ENCODE peak calls at places on chromosomes 11 and 22, in nine cellular contexts. A is activated CD4-positive, alpha-beta memory T cell treated with anti-CD3 and anti-CD28 coated beads, Interleukin-2, amount 10 ng/mL, durations not matched to agents 7 days and 5 days; C is C1 segment of cervical spinal cord; G is ACHN; U is NCI-H1105; Q is AG10803; X is MG63; D is NCI-H2171 treated with DMSO at 0.1 percent for 48 hours; O is left ventricle myocardium inferior. F is an unnamed sample.
A peak's percentile ranks its signal among the peaks of the same experiment; 100 is the strongest.

GRCh38 chr11:35247863-35248262 is 108.9 kb downstream of the CD44 start:
- DNase-seq in A (no peak), C (no peak), G (no peak), U (no peak), Q (no peak), X (no peak), D (no peak), O (no peak), F (no peak)

GRCh38 chr22:38868886-38869381 is 3.1 kb downstream of the CBX6 start:
- DNase-seq in A (peak; percentile 83), C (peak; percentile 57), G (peak; percentile 70), U (peak; percentile 63), Q (peak; percentile 53), X (peak; percentile 70), D (peak; percentile 59), O (peak; percentile 78), F (peak; percentile 97)

GRCh38 chr22:34587357-34588356 is 478.3 kb upstream of the ISX start:
- DNase-seq in A (no peak), C (no peak), G (no peak), U (peak; percentile 58), Q (no peak), X (no peak), D (no peak), O (no peak), F (no peak)

GRCh38 chr11:32198053-32198452 is 107.2 kb downstream of the RCN1 start:
- DNase-seq in A (no peak), C (no peak), G (peak; percentile 10), U (no peak), Q (no peak), X (no peak), D (no peak), O (no peak), F (no peak)

GRCh38 chr11:120358729-120359128 is 22.5 kb downstream of the ARHGEF12 start:
- DNase-seq in A (no peak), C (no peak), G (no peak), U (no peak), Q (no peak), X (no peak), D (no peak), O (no peak), F (no peak)

GRCh38 chr11:86990520-86990919 is 35.3 kb upstream of the FZD4 start:
- DNase-seq in A (no peak), C (no peak), G (peak; percentile 72), U (no peak), Q (peak; percentile 69), X (no peak), D (no peak), O (no peak), F (no peak)

GRCh38 chr11:134252539-134253188 is 488 bp downstream of the THYN1 start:
- DNase-seq in A (peak; percentile 34), C (no peak), G (peak; percentile 37), U (peak; percentile 68), Q (peak; percentile 47), X (no peak), D (peak; percentile 65), O (no peak), F (peak; percentile 63)

GRCh38 chr11:37504066-37504611 is 906.1 kb upstream of the RAG2 start:
- DNase-seq in A (no peak), C (no peak), G (no peak), U (no peak), Q (peak; percentile 52), X (peak; percentile 48), D (no peak), O (no peak), F (no peak)

GRCh38 chr22:45866398-45867117 is 110.4 kb downstream of the WNT7B start:
- DNase-seq in A (peak; percentile 9), C (no peak), G (no peak), U (no peak), Q (no peak), X (no peak), D (no peak), O (no peak), F (no peak)

GRCh38 chr22:17198188-17199130 is 20.8 kb downstream of the ADA2 start:
- DNase-seq in A (no peak), C (no peak), G (no peak), U (no peak), Q (no peak), X (no peak), D (no peak), O (peak; percentile 63), F (no peak)

GRCh38 chr11:31805037-31805628 is 6.0 kb downstream of the PAX6 start:
- DNase-seq in A (no peak), C (no peak), G (no peak), U (no peak), Q (no peak), X (no peak), D (no peak), O (no peak), F (peak; percentile 56)

GRCh38 chr11:105719073-105719846 is 109.4 kb downstream of the GRIA4 start:
- DNase-seq in A (no peak), C (no peak), G (peak; percentile 63), U (no peak), Q (no peak), X (peak; percentile 44), D (no peak), O (no peak), F (no peak)

GRCh38 chr11:36073411-36074203 is 129.7 kb downstream of the LDLRAD3 start:
- DNase-seq in A (no peak), C (peak; percentile 49), G (no peak), U (no peak), Q (peak; percentile 82), X (peak; percentile 95), D (peak; percentile 96), O (peak; percentile 43), F (no peak)

GRCh38 chr11:117523680-117524079 is 196.0 kb downstream of the CEP164 start:
- DNase-seq in A (no peak), C (no peak), G (peak; percentile 57), U (no peak), Q (peak; percentile 50), X (peak; percentile 39), D (no peak), O (no peak), F (no peak)

GRCh38 chr11:71364176-71364671 is 84.0 kb downstream of the DHCR7 start:
- DNase-seq in A (no peak), C (no peak), G (no peak), U (no peak), Q (no peak), X (peak; percentile 72), D (peak; percentile 87), O (no peak), F (no peak)

GRCh38 chr11:67998150-67999045 is 5.5 kb downstream of the UNC93B1 start:
- DNase-seq in A (peak; percentile 57), C (no peak), G (no peak), U (no peak), Q (no peak), X (no peak), D (no peak), O (no peak), F (no peak)

GRCh38 chr22:50485221-50486131 is 1.2 kb upstream of the MIOX start:
- DNase-seq in A (no peak), C (no peak), G (no peak), U (peak; percentile 30), Q (peak; percentile 22), X (peak; percentile 38), D (peak; percentile 31), O (no peak), F (no peak)

GRCh38 chr22:35173655-35174054 is 83.6 kb upstream of the HMGXB4 start:
- DNase-seq in A (no peak), C (no peak), G (no peak), U (no peak), Q (no peak), X (no peak), D (no peak), O (no peak), F (no peak)

GRCh38 chr22:19855504-19856409 is 1.1 kb upstream of the GNB1L start:
- DNase-seq in A (peak; percentile 65), C (no peak), G (peak; percentile 42), U (peak; percentile 75), Q (peak; percentile 62), X (peak; percentile 68), D (peak; percentile 68), O (no peak), F (peak; percentile 86)

GRCh38 chr22:19818264-19819208 is 36.1 kb downstream of the GNB1L start:
- DNase-seq in A (peak; percentile 12), C (no peak), G (no peak), U (no peak), Q (no peak), X (no peak), D (peak; percentile 51), O (no peak), F (peak; percentile 40)

GRCh38 chr11:121231576-121232278 is 60.8 kb upstream of the SC5D start:
- DNase-seq in A (no peak), C (no peak), G (no peak), U (no peak), Q (no peak), X (no peak), D (no peak), O (peak; percentile 23), F (no peak)

GRCh38 chr11:67033661-67034166 is 10.8 kb downstream of the SYT12 start:
- DNase-seq in A (no peak), C (no peak), G (peak; percentile 57), U (no peak), Q (peak; percentile 99), X (peak; percentile 97), D (no peak), O (no peak), F (no peak)